ENCODE peak calls at places on chromosomes 1 and 21, in eight cellular contexts. L, Q, W, K, E, B, G and S are unnamed samples.

GRCh38 chr1:106435269-106435668 is 621.2 kb upstream of the PRMT6 start:
- DNase-seq in L (no peak), Q (no peak), W (no peak), K (no peak), E (no peak), B (no peak), G (no peak), S (no peak)

GRCh38 chr1:231189683-231190270 is 27.9 kb downstream of the TRIM67 start:
- DNase-seq in L (no peak), Q (no peak), W (no peak), K (no peak), E (no peak), B (no peak), G (no peak), S (no peak)

GRCh38 chr1:154524881-154525280 is 22.7 kb upstream of the SHE start:
- DNase-seq in L (no peak), Q (no peak), W (no peak), K (no peak), E (no peak), B (no peak), G (no peak), S (no peak)

GRCh38 chr1:63928197-63929105 is 154.6 kb downstream of the ROR1 start:
- DNase-seq in L (no peak), Q (no peak), W (no peak), K (no peak), E (no peak), B (no peak), G (no peak), S (no peak)

GRCh38 chr1:185526318-185527307 is 207.6 kb upstream of the HMCN1 start:
- DNase-seq in L (no peak), Q (no peak), W (no peak), K (no peak), E (no peak), B (no peak), G (no peak), S (no peak)

GRCh38 chr1:39992888-39993287 is 37.9 kb downstream of the MFSD2A start:
- DNase-seq in L (no peak), Q (no peak), W (no peak), K (no peak), E (no peak), B (no peak), G (no peak), S (no peak)

GRCh38 chr21:28445081-28445830 is 547.4 kb downstream of the LTN1 start:
- DNase-seq in L (no peak), Q (no peak), W (no peak), K (no peak), E (no peak), B (no peak), G (no peak), S (no peak)

GRCh38 chr21:20270365-20271055 is 727.7 kb upstream of the NCAM2 start:
- DNase-seq in L (no peak), Q (no peak), W (no peak), K (no peak), E (no peak), B (no peak), G (no peak), S (no peak)

GRCh38 chr1:77888429-77889239 is at the start of gene NEXN:
- DNase-seq in L (peak), Q (peak), W (peak), K (peak), E (peak), B (no peak), G (no peak), S (peak)

GRCh38 chr1:11286735-11287410 is 13.9 kb downstream of the UBIAD1 start:
- DNase-seq in L (no peak), Q (no peak), W (no peak), K (no peak), E (peak), B (no peak), G (no peak), S (no peak)

GRCh38 chr1:10897981-10898728 is 101.7 kb upstream of the CASZ1 start:
- DNase-seq in L (no peak), Q (no peak), W (no peak), K (peak), E (peak), B (no peak), G (no peak), S (no peak)

GRCh38 chr1:34013958-34014737 is 150.3 kb downstream of the HMGB4 start:
- DNase-seq in L (no peak), Q (peak), W (peak), K (no peak), E (peak), B (no peak), G (no peak), S (no peak)

GRCh38 chr1:150549496-150550221 is 451 bp downstream of the ADAMTSL4 start:
- DNase-seq in L (no peak), Q (no peak), W (no peak), K (no peak), E (peak), B (no peak), G (no peak), S (no peak)

GRCh38 chr1:11414921-11415538 is 63.9 kb upstream of the DISP3 start:
- DNase-seq in L (no peak), Q (no peak), W (no peak), K (no peak), E (no peak), B (no peak), G (no peak), S (no peak)

GRCh38 chr1:231921951-231922350 is 295.4 kb downstream of the DISC1 start:
- DNase-seq in L (no peak), Q (no peak), W (no peak), K (peak), E (no peak), B (no peak), G (no peak), S (no peak)

GRCh38 chr21:25871566-25871965 is 136.8 kb downstream of the GABPA start:
- DNase-seq in L (no peak), Q (no peak), W (no peak), K (no peak), E (no peak), B (no peak), G (no peak), S (no peak)

GRCh38 chr1:12580054-12580887 is 37.7 kb downstream of the DHRS3 start:
- DNase-seq in L (no peak), Q (no peak), W (no peak), K (no peak), E (no peak), B (no peak), G (no peak), S (no peak)

GRCh38 chr1:84701366-84701765 is 11.1 kb upstream of the SSX2IP start:
- DNase-seq in L (no peak), Q (no peak), W (no peak), K (no peak), E (no peak), B (no peak), G (no peak), S (no peak)

GRCh38 chr1:229104654-229105053 is 166.3 kb upstream of the RAB4A start:
- DNase-seq in L (no peak), Q (no peak), W (no peak), K (no peak), E (no peak), B (no peak), G (no peak), S (no peak)

GRCh38 chr1:57024855-57025254 is 59.0 kb upstream of the C8B start:
- DNase-seq in L (no peak), Q (no peak), W (no peak), K (no peak), E (peak), B (no peak), G (no peak), S (no peak)

GRCh38 chr1:22176258-22176657 is 33.4 kb upstream of the WNT4 start:
- DNase-seq in L (no peak), Q (no peak), W (no peak), K (no peak), E (no peak), B (no peak), G (no peak), S (peak)

GRCh38 chr1:167984886-167985489 is 48.1 kb upstream of the MPC2 start:
- DNase-seq in L (no peak), Q (no peak), W (no peak), K (no peak), E (no peak), B (no peak), G (no peak), S (no peak)

GRCh38 chr1:209375681-209376360 is 207.7 kb upstream of the CAMK1G start:
- DNase-seq in L (no peak), Q (no peak), W (no peak), K (no peak), E (no peak), B (no peak), G (no peak), S (no peak)

GRCh38 chr1:7680791-7681165 is 90.3 kb upstream of the VAMP3 start:
- DNase-seq in L (no peak), Q (no peak), W (no peak), K (no peak), E (peak), B (no peak), G (no peak), S (no peak)

GRCh38 chr1:21536223-21536622 is 27.0 kb downstream of the ALPL start:
- DNase-seq in L (no peak), Q (no peak), W (no peak), K (no peak), E (no peak), B (no peak), G (no peak), S (no peak)

GRCh38 chr1:203673550-203674411 is 47.1 kb downstream of the ATP2B4 start:
- DNase-seq in L (no peak), Q (no peak), W (peak), K (peak), E (no peak), B (peak), G (peak), S (no peak)

GRCh38 chr21:16535100-16535418 is 805.3 kb downstream of the USP25 start:
- DNase-seq in L (peak), Q (peak), W (no peak), K (peak), E (no peak), B (no peak), G (no peak), S (no peak)

GRCh38 chr21:36719614-36720013 is 20.7 kb downstream of the SIM2 start:
- DNase-seq in L (no peak), Q (no peak), W (no peak), K (no peak), E (peak), B (no peak), G (no peak), S (no peak)

GRCh38 chr1:76901158-76901767 is 34.0 kb downstream of the ST6GALNAC5 start:
- DNase-seq in L (no peak), Q (no peak), W (no peak), K (peak), E (peak), B (no peak), G (no peak), S (no peak)

GRCh38 chr1:92623187-92623778 is 136.6 kb upstream of the GFI1 start:
- DNase-seq in L (no peak), Q (no peak), W (no peak), K (no peak), E (no peak), B (no peak), G (no peak), S (no peak)

GRCh38 chr1:100538935-100539835 is 1.2 kb downstream of the GPR88 start:
- DNase-seq in L (no peak), Q (peak), W (peak), K (no peak), E (peak), B (no peak), G (no peak), S (no peak)

GRCh38 chr1:91876751-91877573 is 9.0 kb downstream of the TGFBR3 start:
- DNase-seq in L (no peak), Q (no peak), W (no peak), K (no peak), E (no peak), B (no peak), G (no peak), S (no peak)

GRCh38 chr1:216310776-216311175 is 112.5 kb downstream of the USH2A start:
- DNase-seq in L (no peak), Q (no peak), W (no peak), K (peak), E (peak), B (no peak), G (no peak), S (no peak)

GRCh38 chr21:44314561-44314960 is 14.7 kb downstream of the PFKL start:
- DNase-seq in L (no peak), Q (no peak), W (no peak), K (no peak), E (no peak), B (no peak), G (no peak), S (no peak)

GRCh38 chr1:238104752-238105151 is 214.0 kb upstream of the ZP4 start:
- DNase-seq in L (no peak), Q (no peak), W (no peak), K (no peak), E (no peak), B (no peak), G (no peak), S (no peak)

GRCh38 chr1:224333309-224333926 is 3.4 kb upstream of the NVL start:
- DNase-seq in L (no peak), Q (no peak), W (no peak), K (peak), E (no peak), B (no peak), G (no peak), S (no peak)

GRCh38 chr1:168373869-168374268 is 93.2 kb downstream of the TBX19 start:
- DNase-seq in L (no peak), Q (no peak), W (no peak), K (peak), E (no peak), B (no peak), G (no peak), S (no peak)